ENCODE peak calls at places on chromosomes 6 and 20, in four cellular contexts. One of them, this sample, is unnamed.

GRCh38 chr20:61052195-61052594 is 199.9 kb upstream of the CDH4 start:
- DNase-seq in mesenchymal stem cell: no peak
- DNase-seq in IMR-90: no peak
- DNase-seq in neuronal stem cell: no peak
- DNase-seq in this sample: no peak

GRCh38 chr6:37155394-37156312 is 14.3 kb upstream of the PIM1 start:
- DNase-seq in mesenchymal stem cell: no peak
- DNase-seq in neuronal stem cell: no peak
- DNase-seq in IMR-90: no peak
- DNase-seq in this sample: no peak

GRCh38 chr6:55666811-55667210 is 87.8 kb upstream of the HMGCLL1 start:
- DNase-seq in mesenchymal stem cell: peak
- DNase-seq in neuronal stem cell: no peak
- DNase-seq in IMR-90: no peak
- DNase-seq in this sample: no peak

GRCh38 chr6:1792989-1793388 is 183.3 kb downstream of the FOXC1 start:
- DNase-seq in neuronal stem cell: no peak
- DNase-seq in mesenchymal stem cell: peak
- DNase-seq in IMR-90: peak
- DNase-seq in this sample: peak

GRCh38 chr6:8562133-8562532 is 126.8 kb upstream of the SLC35B3 start:
- DNase-seq in mesenchymal stem cell: no peak
- DNase-seq in neuronal stem cell: peak
- DNase-seq in IMR-90: no peak
- DNase-seq in this sample: no peak

GRCh38 chr6:154386848-154387717 is 30.5 kb upstream of the IPCEF1 start:
- DNase-seq in IMR-90: peak
- DNase-seq in neuronal stem cell: no peak
- DNase-seq in mesenchymal stem cell: peak
- DNase-seq in this sample: no peak

GRCh38 chr20:19913927-19914614 is 103.1 kb upstream of the NAA20 start:
- DNase-seq in neuronal stem cell: no peak
- DNase-seq in IMR-90: peak
- DNase-seq in mesenchymal stem cell: peak
- DNase-seq in this sample: no peak

GRCh38 chr20:63955281-63955845 is 853 bp downstream of the UCKL1 start:
- DNase-seq in neuronal stem cell: no peak
- DNase-seq in IMR-90: no peak
- DNase-seq in mesenchymal stem cell: peak
- DNase-seq in this sample: peak

GRCh38 chr6:23650676-23651075 is 475.3 kb upstream of the NRSN1 start:
- DNase-seq in IMR-90: no peak
- DNase-seq in mesenchymal stem cell: no peak
- DNase-seq in neuronal stem cell: peak
- DNase-seq in this sample: no peak

GRCh38 chr20:38181971-38182370 is 16.9 kb upstream of the TGM2 start:
- DNase-seq in mesenchymal stem cell: no peak
- DNase-seq in neuronal stem cell: no peak
- DNase-seq in IMR-90: no peak
- DNase-seq in this sample: no peak

GRCh38 chr6:90918361-90918760 is 331.5 kb upstream of the MAP3K7 start:
- DNase-seq in neuronal stem cell: no peak
- DNase-seq in IMR-90: no peak
- DNase-seq in mesenchymal stem cell: no peak
- DNase-seq in this sample: no peak

GRCh38 chr6:15160812-15161211 is 85.1 kb upstream of the JARID2 start:
- DNase-seq in IMR-90: no peak
- DNase-seq in mesenchymal stem cell: no peak
- DNase-seq in neuronal stem cell: no peak
- DNase-seq in this sample: no peak

GRCh38 chr6:170448317-170448716 is 104.8 kb downstream of the PSMB1 start:
- DNase-seq in mesenchymal stem cell: no peak
- DNase-seq in neuronal stem cell: no peak
- DNase-seq in IMR-90: no peak
- DNase-seq in this sample: no peak

GRCh38 chr6:73309784-73310502 is 44.1 kb downstream of the DPPA5 start:
- DNase-seq in IMR-90: peak
- DNase-seq in mesenchymal stem cell: peak
- DNase-seq in neuronal stem cell: peak
- DNase-seq in this sample: peak

GRCh38 chr20:8518878-8519277 is 386.8 kb downstream of the PLCB1 start:
- DNase-seq in IMR-90: no peak
- DNase-seq in neuronal stem cell: no peak
- DNase-seq in mesenchymal stem cell: no peak
- DNase-seq in this sample: peak

GRCh38 chr20:23129891-23130621 is 43.9 kb upstream of the CD93 start:
- DNase-seq in IMR-90: no peak
- DNase-seq in mesenchymal stem cell: no peak
- DNase-seq in neuronal stem cell: no peak
- DNase-seq in this sample: no peak

GRCh38 chr6:146339716-146340115 is 203.9 kb upstream of the RAB32 start:
- DNase-seq in mesenchymal stem cell: peak
- DNase-seq in neuronal stem cell: no peak
- DNase-seq in IMR-90: no peak
- DNase-seq in this sample: no peak

GRCh38 chr20:50260480-50261221 is 70.0 kb downstream of the CEBPB start:
- DNase-seq in IMR-90: no peak
- DNase-seq in neuronal stem cell: no peak
- DNase-seq in mesenchymal stem cell: no peak
- DNase-seq in this sample: no peak

GRCh38 chr6:29552512-29553051 is 7.0 kb downstream of the UBD start:
- DNase-seq in mesenchymal stem cell: peak
- DNase-seq in neuronal stem cell: no peak
- DNase-seq in IMR-90: peak
- DNase-seq in this sample: peak

GRCh38 chr6:56771189-56771588 is 128.5 kb upstream of the DST start:
- DNase-seq in mesenchymal stem cell: no peak
- DNase-seq in neuronal stem cell: no peak
- DNase-seq in IMR-90: no peak
- DNase-seq in this sample: no peak

GRCh38 chr20:58054744-58055373 is 173.6 kb downstream of the ANKRD60 start:
- DNase-seq in neuronal stem cell: peak
- DNase-seq in IMR-90: no peak
- DNase-seq in mesenchymal stem cell: no peak
- DNase-seq in this sample: peak

GRCh38 chr20:3080939-3081388 is 3.6 kb downstream of the AVP start:
- DNase-seq in IMR-90: peak
- DNase-seq in mesenchymal stem cell: no peak
- DNase-seq in neuronal stem cell: no peak
- DNase-seq in this sample: no peak

GRCh38 chr20:3727333-3728035 is 5.0 kb upstream of the HSPA12B start:
- DNase-seq in mesenchymal stem cell: no peak
- DNase-seq in neuronal stem cell: no peak
- DNase-seq in IMR-90: peak
- DNase-seq in this sample: peak

GRCh38 chr6:163206196-163206595 is 208.3 kb upstream of the QKI start:
- DNase-seq in IMR-90: no peak
- DNase-seq in mesenchymal stem cell: no peak
- DNase-seq in neuronal stem cell: no peak
- DNase-seq in this sample: no peak

GRCh38 chr6:9225441-9225871 is 790.1 kb upstream of the SLC35B3 start:
- DNase-seq in mesenchymal stem cell: no peak
- DNase-seq in IMR-90: peak
- DNase-seq in neuronal stem cell: no peak
- DNase-seq in this sample: no peak

GRCh38 chr6:1255646-1256365 is 56.1 kb upstream of the FOXQ1 start:
- DNase-seq in IMR-90: peak
- DNase-seq in neuronal stem cell: no peak
- DNase-seq in mesenchymal stem cell: peak
- DNase-seq in this sample: peak

GRCh38 chr6:53837875-53838806 is 43.3 kb downstream of the LRRC1 start:
- DNase-seq in neuronal stem cell: peak
- DNase-seq in mesenchymal stem cell: peak
- DNase-seq in IMR-90: peak
- DNase-seq in this sample: no peak

GRCh38 chr6:21824431-21825180 is 231.1 kb downstream of the SOX4 start:
- DNase-seq in neuronal stem cell: no peak
- DNase-seq in mesenchymal stem cell: peak
- DNase-seq in IMR-90: peak
- DNase-seq in this sample: no peak

GRCh38 chr6:167651251-167652041 is 175.3 kb upstream of the AFDN start:
- DNase-seq in IMR-90: no peak
- DNase-seq in mesenchymal stem cell: no peak
- DNase-seq in neuronal stem cell: no peak
- DNase-seq in this sample: no peak
- H3K18ac ChIP-seq in IMR-90: no peak
- H3K18ac ChIP-seq in mesenchymal stem cell: no peak
- H3K18ac ChIP-seq in neuronal stem cell: peak
- H3K18ac ChIP-seq in this sample: no peak

GRCh38 chr6:45275358-45275757 is 52.8 kb upstream of the RUNX2 start:
- DNase-seq in mesenchymal stem cell: no peak
- DNase-seq in IMR-90: no peak
- DNase-seq in neuronal stem cell: no peak
- DNase-seq in this sample: no peak
- H2AK5ac ChIP-seq in mesenchymal stem cell: no peak
- H2AK5ac ChIP-seq in IMR-90: no peak
- H2AK5ac ChIP-seq in neuronal stem cell: no peak
- H2AK5ac ChIP-seq in this sample: no peak

GRCh38 chr6:13248953-13249432 is 79.3 kb downstream of the TBC1D7 start:
- DNase-seq in mesenchymal stem cell: no peak
- DNase-seq in IMR-90: no peak
- DNase-seq in neuronal stem cell: no peak
- DNase-seq in this sample: no peak

GRCh38 chr6:13249817-13250216 is 78.5 kb downstream of the TBC1D7 start:
- DNase-seq in IMR-90: no peak
- DNase-seq in mesenchymal stem cell: no peak
- DNase-seq in neuronal stem cell: no peak
- DNase-seq in this sample: no peak

GRCh38 chr6:13248549-13248948 is 79.8 kb downstream of the TBC1D7 start:
- DNase-seq in neuronal stem cell: no peak
- DNase-seq in mesenchymal stem cell: no peak
- DNase-seq in IMR-90: no peak
- DNase-seq in this sample: no peak

GRCh38 chr6:13248053-13248452 is 80.3 kb downstream of the TBC1D7 start:
- DNase-seq in mesenchymal stem cell: peak
- DNase-seq in neuronal stem cell: no peak
- DNase-seq in IMR-90: peak
- DNase-seq in this sample: peak

DNA sequence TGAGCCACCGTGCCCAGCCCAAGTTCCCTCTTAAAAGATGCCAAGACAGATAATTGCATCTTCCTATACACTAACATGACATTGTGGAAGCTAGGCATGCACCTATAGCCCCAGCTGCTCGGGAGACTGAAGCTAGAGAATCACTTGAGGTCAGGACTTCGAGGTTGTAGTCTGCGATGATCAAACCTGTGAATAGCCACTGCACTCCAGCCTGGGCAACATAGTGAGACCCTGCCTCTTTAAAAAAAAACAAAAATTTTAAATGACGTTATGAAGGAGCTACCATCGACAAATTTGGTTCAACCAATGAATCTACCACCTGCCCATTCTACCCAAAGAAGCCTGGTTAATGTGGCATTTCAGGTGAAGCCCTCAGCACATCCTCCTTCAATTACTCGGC is 80.7 kb downstream of the TBC1D7 start:
- DNase-seq in neuronal stem cell: no peak
- DNase-seq in IMR-90: no peak
- DNase-seq in mesenchymal stem cell: no peak
- DNase-seq in this sample: no peak
- H3K18ac ChIP-seq in neuronal stem cell: no peak
- H3K18ac ChIP-seq in IMR-90: peak
- H3K18ac ChIP-seq in mesenchymal stem cell: no peak
- H3K18ac ChIP-seq in this sample: no peak

GRCh38 chr6:43951756-43952675 is 175.2 kb downstream of the MRPL14 start:
- DNase-seq in mesenchymal stem cell: peak
- DNase-seq in neuronal stem cell: no peak
- DNase-seq in IMR-90: no peak
- DNase-seq in this sample: no peak
- H2AK5ac ChIP-seq in mesenchymal stem cell: peak
- H2AK5ac ChIP-seq in neuronal stem cell: peak
- H2AK5ac ChIP-seq in IMR-90: peak
- H2AK5ac ChIP-seq in this sample: no peak

DNA sequence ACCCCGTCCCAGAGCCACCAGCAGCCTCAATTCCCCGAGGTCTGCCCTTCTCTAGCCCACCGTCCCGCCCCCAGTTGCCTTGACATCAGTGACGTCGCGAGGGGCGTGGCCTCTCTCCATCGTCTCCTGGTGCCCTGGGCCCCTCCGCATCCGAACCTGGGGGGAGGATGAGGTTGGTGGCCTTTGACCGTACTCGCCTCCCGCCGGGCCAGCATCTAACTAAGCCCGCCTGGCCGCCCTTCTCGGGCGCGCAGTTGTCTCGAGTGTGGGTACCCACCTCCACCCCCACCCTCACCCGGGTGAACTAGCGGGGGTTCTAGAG is 5.5 kb upstream of the ARMC12 start:
- DNase-seq in neuronal stem cell: peak
- DNase-seq in IMR-90: peak
- DNase-seq in mesenchymal stem cell: peak
- DNase-seq in this sample: peak
- H3K18ac ChIP-seq in neuronal stem cell: peak
- H3K18ac ChIP-seq in IMR-90: peak
- H3K18ac ChIP-seq in mesenchymal stem cell: peak
- H3K18ac ChIP-seq in this sample: peak

DNA sequence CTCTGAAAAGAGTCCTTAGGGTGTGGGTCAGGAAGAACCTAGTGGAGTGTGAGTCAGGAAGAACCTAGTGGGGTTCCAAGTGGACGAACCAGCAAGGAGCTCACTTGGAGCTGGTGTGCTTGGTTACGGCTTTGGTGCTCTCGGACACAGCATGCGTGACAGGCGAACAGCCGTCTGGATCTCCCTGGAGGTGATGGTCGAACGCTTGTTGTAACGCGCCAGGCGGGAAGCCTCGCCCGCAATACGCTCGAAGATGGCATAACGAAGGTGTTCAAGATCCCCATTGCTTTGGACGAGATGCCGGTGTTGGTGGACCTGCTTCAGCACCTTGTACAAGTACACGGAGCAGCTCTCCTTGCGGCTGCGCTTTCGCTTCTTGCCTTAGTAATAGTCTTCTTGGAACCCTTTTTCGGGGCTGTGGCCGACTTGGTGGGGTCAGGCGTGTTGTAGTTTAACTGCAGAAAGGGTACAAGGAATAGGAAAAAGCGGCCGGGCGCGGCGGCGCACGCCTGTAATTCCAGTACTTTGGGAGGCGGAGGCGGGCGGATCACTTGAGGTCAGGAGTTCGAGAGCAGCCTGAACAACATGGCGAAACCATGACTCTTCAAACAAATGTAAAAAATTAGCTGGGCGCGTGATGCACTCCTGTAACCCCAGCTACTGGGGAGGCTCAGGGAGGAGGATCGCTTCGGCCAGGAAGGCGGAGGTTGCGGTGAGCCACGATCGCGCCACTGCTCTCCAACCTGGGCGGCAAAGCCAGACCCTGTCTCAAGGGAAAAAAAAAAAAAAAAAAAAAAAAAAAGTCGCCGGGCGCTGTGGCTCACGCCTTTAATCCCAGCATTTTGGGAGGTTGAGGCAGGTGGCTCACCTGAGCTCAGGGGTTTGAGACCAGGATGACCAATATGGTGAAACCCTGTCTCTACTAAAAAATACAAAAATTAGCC is 48.0 kb downstream of the OR2B2 start:
- DNase-seq in neuronal stem cell: no peak
- DNase-seq in mesenchymal stem cell: no peak
- DNase-seq in IMR-90: peak
- DNase-seq in this sample: peak
- H2AK5ac ChIP-seq in neuronal stem cell: peak
- H2AK5ac ChIP-seq in mesenchymal stem cell: no peak
- H2AK5ac ChIP-seq in IMR-90: peak
- H2AK5ac ChIP-seq in this sample: peak